ENCODE peak calls at places on chromosomes 6 and 20, in six cellular contexts. H, U, N, A, Z and V are unnamed samples. For H3K27me3, the result is how much of the 10 kb centered on the place peaks cover.

GRCh38 chr20:24755411-24755922 is 193.6 kb upstream of the CST7 start:
- DNase-seq in H (no peak), U (no peak), N (no peak), A (no peak), Z (no peak), V (no peak)

GRCh38 chr20:11159728-11160127 is 485.9 kb upstream of the JAG1 start:
- DNase-seq in H (no peak), U (peak), N (no peak), A (no peak), Z (no peak), V (no peak)

GRCh38 chr6:129536271-129536670 is 173.7 kb downstream of the ARHGAP18 start:
- DNase-seq in H (no peak), U (no peak), N (no peak), A (no peak), Z (no peak), V (no peak)

GRCh38 chr20:63273635-63274380 is 1.2 kb downstream of the ARFGAP1 start:
- DNase-seq in H (no peak), U (peak), N (no peak), A (no peak), Z (peak), V (no peak)

GRCh38 chr6:139705284-139705683 is 330.8 kb upstream of the CITED2 start:
- DNase-seq in H (no peak), U (no peak), N (no peak), A (no peak), Z (no peak), V (no peak)

GRCh38 chr6:43181942-43182860 is at the start of gene CUL9:
- DNase-seq in H (peak), U (peak), N (peak), A (peak), Z (peak), V (peak)

GRCh38 chr20:62321521-62321948 is 18.7 kb downstream of the ADRM1 start:
- DNase-seq in H (no peak), U (no peak), N (peak), A (no peak), Z (peak), V (no peak)

GRCh38 chr20:6014017-6014416 is 39.8 kb downstream of the LRRN4 start:
- DNase-seq in H (no peak), U (no peak), N (no peak), A (no peak), Z (peak), V (no peak)

GRCh38 chr6:107540465-107540857 is 50.5 kb downstream of the SOBP start:
- DNase-seq in H (no peak), U (peak), N (no peak), A (no peak), Z (no peak), V (no peak)

GRCh38 chr6:118524686-118525085 is 23.4 kb upstream of the PLN start:
- DNase-seq in H (no peak), U (no peak), N (no peak), A (no peak), Z (no peak), V (no peak)

GRCh38 chr20:56827763-56828162 is 198.7 kb downstream of the TFAP2C start:
- DNase-seq in H (no peak), U (no peak), N (no peak), A (no peak), Z (no peak), V (no peak)
- TF ChIP-seq POLR2A in H (no peak), U (no peak), N (no peak), A (no peak), Z (no peak), V (no peak)

GRCh38 chr6:30768634-30769087 is 24.3 kb upstream of the IER3 start:
- DNase-seq in H (no peak), U (no peak), N (no peak), A (no peak), Z (no peak), V (no peak)

GRCh38 chr6:30770592-30770991 is 26.2 kb upstream of the IER3 start:
- DNase-seq in H (no peak), U (no peak), N (no peak), A (no peak), Z (no peak), V (no peak)

GRCh38 chr6:30770164-30770563 is 25.8 kb upstream of the IER3 start:
- DNase-seq in H (no peak), U (peak), N (no peak), A (no peak), Z (no peak), V (no peak)

GRCh38 chr6:30769853-30770160 is 25.5 kb upstream of the IER3 start:
- DNase-seq in H (no peak), U (no peak), N (no peak), A (no peak), Z (no peak), V (no peak)

DNA sequence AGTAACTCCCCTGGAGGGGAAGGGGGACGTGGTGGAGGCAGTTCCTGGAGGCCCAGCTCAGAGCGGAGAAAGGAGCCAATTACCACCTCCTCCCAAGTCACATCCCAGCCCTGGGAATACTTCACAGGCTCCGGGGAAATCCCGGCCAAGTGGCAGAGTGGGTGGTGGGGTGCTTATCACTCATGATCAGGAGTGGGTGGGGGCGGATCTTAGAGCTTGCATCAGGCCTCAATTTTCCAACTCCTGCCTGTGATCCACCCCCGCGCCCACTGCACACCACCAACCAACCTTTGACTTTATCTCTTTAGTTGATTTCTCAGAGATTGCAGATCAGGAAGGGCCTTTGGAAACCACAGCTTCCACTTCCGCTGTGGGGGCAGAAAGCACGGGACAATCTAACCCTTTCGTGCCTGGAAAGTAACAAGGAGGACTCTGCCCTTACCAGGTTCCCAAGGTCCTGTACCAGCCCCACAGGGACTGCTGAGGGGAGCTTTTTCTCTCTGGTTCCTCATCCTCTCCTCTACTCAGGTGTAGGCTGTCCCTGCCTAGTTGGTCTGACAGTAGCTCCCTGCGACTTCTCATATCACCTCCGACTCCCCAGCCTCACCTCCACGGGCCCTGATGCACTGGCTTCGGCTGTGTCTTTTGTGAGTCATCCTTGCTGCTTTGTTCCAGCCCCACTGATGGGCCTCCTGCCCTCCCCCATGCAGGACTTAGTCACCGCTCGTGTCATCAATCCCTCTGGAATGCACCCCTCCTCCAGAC is 24.9 kb upstream of the IER3 start:
- DNase-seq in H (peak), U (peak), N (peak), A (no peak), Z (peak), V (no peak)
- H3K27ac ChIP-seq in H (no peak), U (peak), N (peak), A (peak), Z (peak), V (peak)

GRCh38 chr6:63543001-63543400 is 29.3 kb upstream of the LOC128125822 start:
- DNase-seq in H (no peak), U (no peak), N (no peak), A (no peak), Z (no peak), V (no peak)
- H3K27me3 ChIP-seq in H (under half), U (under half), N (under half), A (under half), Z (under half), V (under half)

GRCh38 chr20:55469074-55469473 is 536.2 kb downstream of the CBLN4 start:
- DNase-seq in H (no peak), U (no peak), N (no peak), A (no peak), Z (no peak), V (no peak)

GRCh38 chr20:55471052-55472006 is 534.0 kb downstream of the CBLN4 start:
- DNase-seq in H (no peak), U (no peak), N (no peak), A (no peak), Z (no peak), V (no peak)

GRCh38 chr20:55472704-55473103 is 532.6 kb downstream of the CBLN4 start:
- DNase-seq in H (no peak), U (no peak), N (no peak), A (no peak), Z (no peak), V (no peak)
- TF ChIP-seq POLR2A in H (no peak), U (no peak), N (no peak), A (no peak), Z (no peak), V (no peak)

GRCh38 chr6:36327226-36328009 is 9.3 kb downstream of the BNIP5 start:
- DNase-seq in H (no peak), U (no peak), N (no peak), A (no peak), Z (no peak), V (no peak)
- H3K27ac ChIP-seq in H (no peak), U (no peak), N (no peak), A (no peak), Z (no peak), V (no peak)

GRCh38 chr6:20483902-20484497 is 50.3 kb upstream of the CDKAL1 start:
- DNase-seq in H (no peak), U (no peak), N (no peak), A (no peak), Z (no peak), V (no peak)
- H3K27me3 ChIP-seq in H (under half), U (under half), N (under half), A (under half), Z (under half), V (under half)

DNA sequence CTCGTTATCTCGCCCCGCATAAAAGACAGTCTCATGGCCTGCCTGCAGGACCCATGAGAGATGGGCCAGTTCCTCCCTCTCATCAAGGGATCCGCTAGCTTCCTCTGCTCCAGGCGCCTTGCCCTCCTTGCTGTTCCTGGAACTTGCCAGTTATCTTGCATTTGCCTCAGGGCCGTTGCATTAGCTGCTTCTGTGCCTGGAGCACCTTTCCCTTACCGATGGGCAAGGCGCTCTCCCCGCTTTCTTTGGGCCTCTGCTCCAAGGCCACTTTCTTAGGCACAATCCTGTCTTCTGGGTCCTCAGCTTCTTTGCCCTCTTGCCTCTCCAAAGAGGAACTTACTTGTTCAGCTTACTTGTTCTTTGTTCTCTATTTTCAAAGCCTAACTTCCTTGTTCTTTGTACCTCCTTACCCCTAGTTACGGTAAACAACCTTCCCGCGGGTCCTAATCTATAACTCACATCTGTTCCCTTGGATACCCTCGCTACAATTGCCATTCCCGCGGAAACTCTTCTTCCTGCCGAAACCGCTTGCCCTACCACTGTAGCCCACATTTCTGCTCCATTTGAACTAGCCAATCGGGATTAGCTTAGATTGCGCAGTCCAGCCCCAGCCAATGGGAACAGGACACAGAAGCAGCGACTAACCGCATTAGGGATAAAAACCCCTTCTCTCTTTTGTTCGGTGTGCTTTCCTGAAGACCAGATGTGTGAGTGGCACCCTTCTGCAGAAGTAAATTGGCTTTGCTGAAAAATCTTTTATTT is 887 bp upstream of the NSFL1C start:
- DNase-seq in H (no peak), U (no peak), N (no peak), A (peak), Z (peak), V (peak)
- TF ChIP-seq POLR2A in H (no peak), U (no peak), N (no peak), A (peak), Z (peak), V (no peak)

GRCh38 chr6:163711615-163712568 is 297.4 kb downstream of the QKI start:
- DNase-seq in H (peak), U (no peak), N (no peak), A (no peak), Z (no peak), V (peak)

GRCh38 chr6:163714179-163714578 is 299.7 kb downstream of the QKI start:
- DNase-seq in H (no peak), U (no peak), N (no peak), A (no peak), Z (no peak), V (no peak)

GRCh38 chr6:163711071-163711470 is 296.6 kb downstream of the QKI start:
- DNase-seq in H (no peak), U (no peak), N (no peak), A (no peak), Z (no peak), V (no peak)

GRCh38 chr6:163712569-163712966 is 298.1 kb downstream of the QKI start:
- DNase-seq in H (no peak), U (no peak), N (no peak), A (no peak), Z (no peak), V (no peak)

DNA sequence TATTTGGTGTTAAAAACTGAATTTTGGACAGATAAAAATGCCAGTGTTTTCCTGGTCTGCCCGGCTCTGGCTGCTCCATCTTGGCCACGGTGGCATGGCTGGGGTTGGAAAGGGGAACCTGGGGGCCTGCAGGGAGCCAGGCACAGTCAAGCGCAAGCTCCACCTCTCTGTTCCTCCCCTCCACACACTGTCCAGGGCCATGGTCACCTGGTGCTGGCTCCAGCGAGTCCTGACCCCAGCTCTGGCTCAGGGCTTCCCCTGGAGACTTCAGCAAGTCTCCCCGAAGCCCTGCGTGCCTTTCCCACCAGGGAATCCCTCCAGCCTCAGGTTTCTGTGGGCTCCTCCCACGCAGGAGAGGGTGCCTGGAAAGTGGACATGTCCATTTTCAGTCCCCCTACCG is 298.5 kb downstream of the QKI start:
- DNase-seq in H (no peak), U (no peak), N (no peak), A (no peak), Z (no peak), V (no peak)
- H3K27ac ChIP-seq in H (peak), U (no peak), N (no peak), A (no peak), Z (no peak), V (peak)